ENCODE peak calls at places on chromosomes 12 and 14, in five cellular contexts. L is effector memory CD4-positive, alpha-beta T cell; P is astrocyte of the spinal cord; C is dorsolateral prefrontal cortex; A is CD4-positive, alpha-beta memory T cell. I is an unnamed sample.

GRCh38 chr12:51672334-51672733 is 81.3 kb downstream of the SCN8A start:
- DNase-seq in L (no peak), P (no peak), C (no peak), A (no peak), I (no peak)

GRCh38 chr12:106096376-106096775 is 42.4 kb downstream of the NUAK1 start:
- DNase-seq in L (no peak), P (peak; percentile 54), C (no peak), A (no peak), I (no peak)

GRCh38 chr12:67025543-67026114 is 243.5 kb upstream of the CAND1 start:
- DNase-seq in L (no peak), P (peak; percentile 34), C (no peak), A (peak; percentile 14), I (peak; percentile 5)

GRCh38 chr12:91111366-91112321 is at the start of gene LUM:
- DNase-seq in L (no peak), P (peak; percentile 72), C (no peak), A (no peak), I (no peak)

GRCh38 chr12:69904761-69905160 is 79.7 kb downstream of the MYRFL start:
- DNase-seq in L (no peak), P (peak; percentile 68), C (no peak), A (no peak), I (no peak)

GRCh38 chr12:2013527-2014223 is 9.4 kb upstream of the DCP1B start:
- DNase-seq in L (no peak), P (no peak), C (no peak), A (no peak), I (no peak)

GRCh38 chr12:7501031-7501585 is 2.5 kb downstream of the CD163 start:
- DNase-seq in L (no peak), P (peak; percentile 22), C (no peak), A (no peak), I (no peak)

GRCh38 chr12:7369274-7369729 is 65.4 kb downstream of the ACSM4 start:
- DNase-seq in L (no peak), P (no peak), C (no peak), A (no peak), I (no peak)

GRCh38 chr14:90600619-90601018 is 203.8 kb downstream of the CALM1 start:
- DNase-seq in L (no peak), P (no peak), C (no peak), A (no peak), I (no peak)

GRCh38 chr12:19855876-19856275 is 416.6 kb downstream of the AEBP2 start:
- DNase-seq in L (no peak), P (no peak), C (no peak), A (no peak), I (no peak)

GRCh38 chr14:73059326-73059725 is 992 bp downstream of the RBM25 start:
- DNase-seq in L (no peak), P (peak; percentile 38), C (no peak), A (no peak), I (no peak)

GRCh38 chr12:79053394-79053793 is 188.8 kb downstream of the SYT1 start:
- DNase-seq in L (no peak), P (no peak), C (no peak), A (no peak), I (no peak)

GRCh38 chr12:89708793-89709156 is at the start of gene ATP2B1:
- DNase-seq in L (peak; percentile 76), P (peak; percentile 87), C (peak; percentile 78), A (peak; percentile 88), I (peak; percentile 66)

DNA sequence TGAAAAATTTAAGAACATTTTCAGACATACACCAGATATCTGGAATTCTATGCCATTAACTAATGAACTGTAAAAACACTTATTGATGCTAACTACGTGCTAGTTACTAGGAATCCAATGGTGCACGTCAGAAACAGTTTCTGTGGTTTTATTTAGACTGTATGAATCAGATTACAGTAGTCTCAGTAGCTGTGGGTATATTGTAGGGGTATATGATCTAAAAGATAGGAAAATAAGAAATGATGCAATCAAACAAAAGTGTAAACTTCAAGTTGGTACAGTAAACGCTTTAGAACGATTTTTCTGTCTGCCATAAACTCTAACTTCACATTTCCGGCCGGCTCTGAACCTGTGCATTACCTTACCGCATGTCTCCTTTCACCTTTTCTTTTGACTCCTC is 2.3 kb downstream of the ABCC9 start:
- DNase-seq in L (no peak), P (no peak), C (no peak), A (no peak), I (no peak)
- H3K4me3 ChIP-seq in L (no peak overlapping the region), P (no peak overlapping the region), C (no peak overlapping the region), A (no peak overlapping the region), I (no peak overlapping the region)

DNA sequence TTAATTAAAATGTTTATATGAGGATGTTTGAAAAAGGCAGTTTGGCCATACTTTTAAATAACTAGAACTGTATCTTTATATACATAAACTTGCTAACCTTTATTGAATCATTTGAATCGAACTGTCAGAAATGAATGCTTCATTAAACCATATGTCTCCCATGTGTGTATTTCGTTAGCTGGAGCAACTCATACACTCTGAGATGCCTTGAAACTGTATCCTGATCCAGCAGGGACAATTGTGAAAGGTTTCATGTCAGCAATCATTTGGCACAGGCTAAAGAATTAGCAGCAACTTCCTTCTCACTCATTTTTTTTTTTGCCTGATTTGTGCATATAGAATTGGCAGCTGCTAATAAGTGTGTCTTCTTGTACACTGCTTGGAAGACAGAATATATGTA is 109.9 kb downstream of the NAV3 start:
- DNase-seq in L (no peak), P (no peak), C (no peak), A (no peak), I (no peak)
- H3K4me3 ChIP-seq in L (no peak overlapping the region), P (peak overlapping the region; percentile 49), C (no peak overlapping the region), A (no peak overlapping the region), I (no peak overlapping the region)

DNA sequence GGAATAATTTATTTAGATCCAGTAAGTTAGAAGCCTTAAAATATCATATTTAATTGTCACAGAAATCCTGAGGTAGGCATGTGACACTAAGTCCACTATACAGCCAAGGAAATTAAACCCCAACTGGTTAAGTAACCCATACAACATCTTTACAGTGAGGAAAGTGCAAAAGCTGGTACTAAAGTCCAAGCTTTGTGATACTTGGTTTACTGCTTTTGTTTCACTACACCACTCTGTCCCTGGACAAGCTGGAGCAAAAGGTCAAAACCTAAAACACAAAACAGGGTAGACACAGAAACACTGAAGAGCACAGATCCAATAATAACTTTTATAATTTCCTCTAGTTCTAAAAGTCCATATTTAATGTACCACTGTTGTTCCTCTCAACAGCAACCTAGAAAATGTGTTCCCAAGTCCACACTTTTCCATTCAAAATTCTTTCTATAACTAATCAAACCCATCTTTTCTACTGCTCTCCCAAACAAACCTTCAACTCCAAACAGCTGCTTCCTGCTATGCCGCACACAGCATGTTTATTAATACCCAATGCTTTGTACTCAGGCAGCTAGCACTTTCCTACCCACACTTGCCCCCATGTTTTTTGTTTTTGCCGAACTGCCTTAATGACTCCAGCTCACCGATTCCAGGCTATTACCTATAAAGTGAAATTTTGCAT is 90.9 kb downstream of the MED13L start:
- DNase-seq in L (no peak), P (no peak), C (no peak), A (no peak), I (no peak)
- H3K4me3 ChIP-seq in L (no peak overlapping the region), P (no peak overlapping the region), C (no peak overlapping the region), A (no peak overlapping the region), I (no peak overlapping the region)

GRCh38 chr14:70045715-70046535 is 142.8 kb downstream of the SLC8A3 start:
- DNase-seq in L (no peak), P (peak; percentile 40), C (peak; percentile 82), A (no peak), I (no peak)
- H3K4me3 ChIP-seq in L (no peak overlapping the region), P (no peak overlapping the region), C (no peak overlapping the region), A (no peak overlapping the region), I (no peak overlapping the region)

GRCh38 chr12:16604853-16605252 is 1.1 kb downstream of the LMO3 start:
- DNase-seq in L (no peak), P (no peak), C (no peak), A (no peak), I (no peak)

GRCh38 chr12:16605666-16606116 is 271 bp downstream of the LMO3 start:
- DNase-seq in L (no peak), P (no peak), C (no peak), A (no peak), I (no peak)

GRCh38 chr12:16602412-16602811 is 3.5 kb downstream of the LMO3 start:
- DNase-seq in L (no peak), P (no peak), C (no peak), A (no peak), I (no peak)

GRCh38 chr12:16603916-16604575 is 1.9 kb downstream of the LMO3 start:
- DNase-seq in L (no peak), P (no peak), C (no peak), A (no peak), I (no peak)

DNA sequence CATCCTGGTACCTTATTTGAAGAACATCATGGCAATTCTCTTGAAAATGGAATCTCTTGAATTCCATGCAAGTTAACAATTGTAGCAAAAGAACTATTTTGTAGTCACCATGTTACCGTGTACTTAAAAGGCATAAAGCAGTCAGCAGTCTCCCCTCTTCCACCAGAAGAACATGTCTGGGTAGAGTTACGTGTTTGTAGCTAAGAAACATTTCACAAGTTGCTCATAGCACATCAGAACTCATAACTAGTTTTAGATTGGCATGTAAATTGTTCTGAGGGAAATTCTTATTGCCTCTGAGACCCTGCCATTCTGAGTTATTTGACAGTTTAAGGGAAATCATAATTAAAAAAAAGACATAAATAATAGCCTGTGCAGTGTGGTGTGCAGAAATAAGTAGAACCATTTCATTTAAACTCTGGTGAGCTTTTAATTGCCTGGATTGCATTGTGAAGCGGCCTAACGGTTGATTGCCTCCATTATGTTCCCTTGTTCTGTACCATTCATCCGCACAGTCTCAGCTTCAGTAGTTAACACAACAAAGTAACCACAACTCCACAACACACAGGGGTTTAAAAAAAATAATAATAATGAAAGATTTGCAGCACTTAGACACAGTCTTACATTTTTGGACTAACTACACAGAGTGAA is 2.6 kb downstream of the LMO3 start:
- DNase-seq in L (no peak), P (no peak), C (no peak), A (no peak), I (no peak)
- H3K4me3 ChIP-seq in L (no peak overlapping the region), P (no peak overlapping the region), C (peak overlapping the region; percentile 56), A (no peak overlapping the region), I (no peak overlapping the region)

DNA sequence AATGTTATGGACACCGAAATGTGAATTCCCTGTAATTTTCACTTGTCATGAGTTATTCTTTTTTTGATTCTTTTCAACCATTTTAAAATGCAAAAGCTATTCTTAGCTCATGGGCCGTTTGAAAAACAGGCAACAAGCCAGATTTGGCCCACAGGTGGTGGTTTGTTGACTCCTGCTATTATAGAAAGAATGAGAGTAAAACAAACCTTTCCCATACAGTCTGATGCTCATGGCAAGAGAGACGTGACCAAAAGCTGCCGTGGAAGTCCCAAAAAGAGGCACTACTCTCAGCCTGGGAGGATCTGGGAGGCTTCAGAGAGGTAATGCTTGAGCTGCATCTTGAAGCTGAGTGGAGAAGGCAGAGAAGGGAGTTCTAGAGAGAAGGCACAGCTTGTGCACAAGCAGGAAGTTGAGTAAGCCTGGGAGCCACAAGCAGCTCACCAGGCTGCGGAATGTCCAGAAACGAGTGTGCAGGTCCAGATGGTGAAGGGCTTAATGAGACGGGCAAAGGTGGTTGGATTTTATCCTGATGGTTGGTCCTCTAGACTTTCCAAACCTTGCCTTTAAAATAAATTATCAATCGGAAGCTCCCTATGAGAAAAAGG is 9.6 kb downstream of the PLXNC1 start:
- DNase-seq in L (no peak), P (no peak), C (no peak), A (no peak), I (no peak)
- H3K4me3 ChIP-seq in L (no peak overlapping the region), P (no peak overlapping the region), C (no peak overlapping the region), A (no peak overlapping the region), I (peak overlapping the region; percentile 1)

I was measured in GM12864.